ENCODE peak calls at places on chromosomes 13 and 19, in six cellular contexts. A, Y, Z, X, P and N are unnamed samples.

GRCh38 chr19:11964858-11965645 is at the start of gene ZNF763:
- DNase-seq in P (peak), Y (no peak), X (peak), Z (no peak), A (peak), N (peak)

GRCh38 chr19:5680083-5680436 is 256 bp downstream of the MICOS13 start:
- DNase-seq in Y (no peak), P (no peak), X (peak), Z (no peak), A (peak), N (no peak)

GRCh38 chr19:6458695-6459355 is 767 bp downstream of the SLC25A23 start:
- DNase-seq in P (no peak), Y (no peak), X (no peak), A (no peak), Z (no peak), N (no peak)

GRCh38 chr19:10876459-10877240 is 5.3 kb downstream of the CARM1 start:
- DNase-seq in A (no peak), Y (no peak), P (no peak), X (peak), Z (no peak), N (no peak)

GRCh38 chr19:46824887-46825730 is 25.5 kb downstream of the AP2S1 start:
- DNase-seq in P (no peak), X (no peak), Z (no peak), A (no peak), Y (no peak), N (no peak)

GRCh38 chr19:27770095-27770494 is 1442.9 kb downstream of the UQCRFS1 start:
- DNase-seq in Z (no peak), A (no peak), X (no peak), Y (no peak), P (no peak), N (no peak)

GRCh38 chr19:48726573-48726972 is 7.0 kb upstream of the MAMSTR start:
- DNase-seq in A (no peak), P (no peak), Z (no peak), Y (no peak), X (no peak), N (no peak)

GRCh38 chr13:110676511-110677204 is 29.3 kb downstream of the CARS2 start:
- DNase-seq in X (no peak), Y (no peak), A (no peak), Z (no peak), P (no peak), N (no peak)

GRCh38 chr19:18650468-18651001 is 13.7 kb downstream of the KLHL26 start:
- DNase-seq in Y (peak), P (no peak), A (peak), X (no peak), Z (no peak), N (no peak)

GRCh38 chr19:6694147-6694815 is 24.3 kb upstream of the TNFSF14 start:
- DNase-seq in P (no peak), A (no peak), X (no peak), Z (no peak), Y (no peak), N (no peak)

GRCh38 chr19:46970815-46971214 is 48.8 kb upstream of the NPAS1 start:
- DNase-seq in A (no peak), Y (no peak), P (no peak), X (no peak), Z (no peak), N (no peak)

GRCh38 chr13:105655046-105655445 is 880.4 kb downstream of the EFNB2 start:
- DNase-seq in Y (peak), X (no peak), P (peak), Z (peak), A (no peak), N (peak)

GRCh38 chr19:8893419-8893818 is 61.2 kb downstream of the MBD3L1 start:
- DNase-seq in X (no peak), Z (no peak), Y (no peak), A (no peak), P (no peak), N (no peak)

GRCh38 chr13:30615851-30616311 is 1.8 kb upstream of the USPL1 start:
- DNase-seq in A (peak), X (no peak), Z (no peak), Y (no peak), P (peak), N (peak)

GRCh38 chr13:70108276-70108845 is at the start of gene KLHL1:
- DNase-seq in Y (no peak), Z (no peak), X (no peak), P (no peak), A (no peak), N (no peak)

GRCh38 chr19:34256835-34257558 is 2.6 kb downstream of the GARRE1 start:
- DNase-seq in P (no peak), A (no peak), Y (no peak), X (no peak), Z (no peak), N (no peak)

GRCh38 chr13:20546559-20546958 is 20.4 kb upstream of the IFT88 start:
- DNase-seq in A (no peak), X (no peak), Z (no peak), Y (no peak), P (no peak), N (no peak)

GRCh38 chr19:7382694-7383093 is 34.0 kb downstream of the ARHGEF18 start:
- DNase-seq in A (no peak), P (no peak), Y (no peak), X (no peak), Z (no peak), N (no peak)

GRCh38 chr19:49116544-49116943 is 2.4 kb downstream of the LIN7B start:
- DNase-seq in A (peak), X (no peak), P (no peak), Y (no peak), Z (no peak), N (no peak)

GRCh38 chr13:39634956-39635355 is 20.5 kb upstream of the COG6 start:
- DNase-seq in Z (no peak), Y (no peak), X (no peak), P (no peak), A (no peak), N (no peak)

GRCh38 chr13:57631607-57632275 is at the start of gene PCDH17:
- DNase-seq in A (no peak), Z (no peak), X (peak), Y (no peak), P (no peak), N (no peak)

GRCh38 chr13:109141716-109142115 is 512.3 kb downstream of the MYO16 start:
- DNase-seq in P (no peak), A (no peak), Z (no peak), X (no peak), Y (no peak), N (no peak)

GRCh38 chr13:109140777-109141354 is 511.5 kb downstream of the MYO16 start:
- DNase-seq in X (no peak), A (no peak), Z (no peak), Y (no peak), P (no peak), N (no peak)

GRCh38 chr13:109136873-109137272 is 507.5 kb downstream of the MYO16 start:
- DNase-seq in P (no peak), X (no peak), Y (no peak), A (no peak), Z (no peak), N (no peak)

GRCh38 chr13:109139346-109139745 is 509.9 kb downstream of the MYO16 start:
- DNase-seq in Z (no peak), A (no peak), X (no peak), P (no peak), Y (no peak), N (no peak)

DNA sequence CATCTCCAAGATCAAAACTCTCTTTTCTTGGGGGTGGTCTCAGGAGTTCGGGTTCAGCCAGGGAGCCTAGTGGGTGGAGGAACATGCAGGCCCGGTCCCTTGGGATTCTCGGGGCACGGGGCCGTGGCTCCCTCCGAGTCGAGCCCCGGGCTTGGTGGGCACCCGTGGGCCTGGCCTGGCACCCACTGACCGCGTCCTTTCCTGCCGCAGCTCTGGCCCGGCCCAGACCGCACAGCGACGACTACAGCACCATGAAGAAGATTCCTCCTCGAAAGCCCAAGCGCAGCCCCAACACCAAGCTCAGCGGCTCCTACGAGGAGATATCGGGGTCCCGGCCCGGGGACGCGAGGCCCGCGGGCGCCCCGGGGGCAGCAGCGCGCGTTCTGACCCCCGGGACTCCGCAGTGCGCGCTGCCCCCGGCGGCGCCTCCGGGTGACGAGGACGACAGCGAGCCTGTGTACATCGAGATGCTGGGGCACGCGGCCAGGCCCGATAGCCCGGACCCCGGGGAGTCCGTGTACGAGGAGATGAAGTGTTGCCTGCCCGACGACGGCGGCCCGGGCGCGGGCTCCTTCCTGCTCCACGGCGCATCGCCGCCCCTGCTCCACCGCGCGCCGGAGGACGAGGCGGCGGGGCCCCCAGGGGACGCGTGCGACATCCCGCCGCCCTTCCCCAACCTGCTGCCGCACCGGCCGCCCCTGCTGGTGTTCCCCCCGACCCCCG is 510.8 kb downstream of the MYO16 start:
- DNase-seq in Z (no peak), A (no peak), X (no peak), P (no peak), Y (no peak), N (no peak)
- H3K4me3 ChIP-seq in Z (peak), A (no peak), X (peak), P (peak), Y (peak), N (peak)

DNA sequence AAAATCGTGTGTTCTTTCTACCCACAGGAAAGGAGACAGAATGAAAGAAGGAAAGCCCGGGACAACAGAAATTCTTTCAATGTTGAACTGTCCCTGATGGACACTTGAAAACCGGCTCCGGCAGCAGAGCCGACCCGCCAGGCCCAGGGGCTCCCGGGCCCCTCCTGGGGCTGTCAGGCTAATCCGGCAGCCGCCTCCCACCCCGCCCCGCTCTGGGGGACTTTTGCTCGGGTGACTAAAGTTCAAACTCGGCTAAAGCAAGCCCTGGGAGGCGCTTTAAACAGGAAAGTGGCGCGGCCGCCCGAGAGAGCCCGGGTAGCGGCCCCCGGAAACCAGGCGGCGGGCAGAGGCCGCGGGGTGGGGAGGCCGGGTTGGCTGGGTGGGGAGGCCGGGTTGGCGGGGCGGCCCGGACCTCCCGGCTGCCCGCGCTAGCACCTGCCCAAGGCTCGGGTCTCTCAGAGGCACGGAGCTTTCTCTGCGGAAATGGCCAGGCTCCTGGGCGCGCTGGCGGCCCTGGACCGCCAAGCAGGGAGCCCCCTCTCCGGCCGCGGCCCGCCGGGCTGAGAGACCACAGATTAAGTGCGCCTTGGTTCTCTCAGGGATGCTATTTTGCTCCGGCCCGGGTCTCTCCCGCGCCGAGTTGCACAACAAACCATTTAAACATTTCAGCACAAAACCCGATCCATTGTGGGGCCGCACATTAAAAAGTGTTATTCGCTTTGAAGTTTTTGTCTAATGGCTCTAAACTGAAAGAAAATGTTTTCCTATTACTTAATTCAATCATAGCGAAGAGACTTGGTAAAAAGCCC is 2.6 kb upstream of the GSX1 start:
- DNase-seq in X (no peak), Y (no peak), P (no peak), A (no peak), Z (no peak), N (no peak)
- H3K4me3 ChIP-seq in X (peak), Y (no peak), P (no peak), A (peak), Z (no peak), N (no peak)

GRCh38 chr19:57280165-57280912 is at the start of gene ZNF460:
- DNase-seq in P (peak), X (peak), A (peak), Z (peak), Y (peak), N (peak)

GRCh38 chr19:57279418-57280164 is 694 bp upstream of the ZNF460 start:
- DNase-seq in A (peak), P (peak), X (peak), Z (peak), Y (peak), N (peak)

GRCh38 chr19:57280913-57281425 is 684 bp downstream of the ZNF460 start:
- DNase-seq in Z (no peak), Y (no peak), A (no peak), X (no peak), P (no peak), N (no peak)

GRCh38 chr19:57276430-57276829 is 3.9 kb upstream of the ZNF460 start:
- DNase-seq in A (no peak), X (no peak), Z (no peak), Y (no peak), P (no peak), N (no peak)

GRCh38 chr19:57282011-57282636 is 1.8 kb downstream of the ZNF460 start:
- DNase-seq in A (no peak), Y (no peak), X (no peak), Z (no peak), P (peak), N (no peak)
- H3K4me3 ChIP-seq in A (no peak), Y (peak), X (peak), Z (peak), P (no peak), N (no peak)

GRCh38 chr19:2701361-2702169 is 929 bp downstream of the GNG7 start:
- DNase-seq in A (no peak), Z (no peak), X (no peak), P (no peak), Y (no peak), N (no peak)
- H3K4me3 ChIP-seq in A (peak), Z (no peak), X (peak), P (no peak), Y (no peak), N (peak)

DNA sequence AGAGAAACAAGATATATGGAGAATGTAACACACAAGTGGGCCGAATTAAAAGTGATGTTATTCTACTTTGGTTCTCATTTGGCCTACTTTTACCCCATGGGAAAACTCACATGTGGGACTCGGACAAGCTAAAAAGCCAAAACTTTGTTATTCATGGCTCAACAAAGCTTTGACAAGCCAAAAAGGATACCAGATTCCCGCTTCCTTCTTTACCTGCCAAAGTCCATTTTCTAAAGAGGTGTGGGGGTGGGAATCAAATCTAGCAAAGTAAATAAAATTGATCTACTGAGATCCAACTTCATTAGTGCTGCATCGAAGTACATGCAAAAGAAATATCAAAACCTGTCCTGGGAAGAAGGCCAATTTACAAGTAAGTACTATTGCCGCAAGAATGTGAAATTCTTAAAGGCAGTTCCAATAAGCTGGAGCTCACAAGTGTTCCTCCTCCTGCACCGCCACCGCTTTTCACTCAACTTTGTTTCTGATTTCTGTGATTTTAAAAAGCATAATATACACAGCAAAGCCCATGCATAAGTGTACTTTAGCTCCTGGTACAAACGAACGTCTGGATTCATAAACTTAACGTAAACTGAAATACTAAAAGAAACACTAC is 1.1 kb downstream of the LNX2 start:
- DNase-seq in X (no peak), Z (no peak), A (no peak), Y (no peak), P (peak), N (no peak)
- H3K4me3 ChIP-seq in X (peak), Z (peak), A (peak), Y (peak), P (peak), N (peak)

DNA sequence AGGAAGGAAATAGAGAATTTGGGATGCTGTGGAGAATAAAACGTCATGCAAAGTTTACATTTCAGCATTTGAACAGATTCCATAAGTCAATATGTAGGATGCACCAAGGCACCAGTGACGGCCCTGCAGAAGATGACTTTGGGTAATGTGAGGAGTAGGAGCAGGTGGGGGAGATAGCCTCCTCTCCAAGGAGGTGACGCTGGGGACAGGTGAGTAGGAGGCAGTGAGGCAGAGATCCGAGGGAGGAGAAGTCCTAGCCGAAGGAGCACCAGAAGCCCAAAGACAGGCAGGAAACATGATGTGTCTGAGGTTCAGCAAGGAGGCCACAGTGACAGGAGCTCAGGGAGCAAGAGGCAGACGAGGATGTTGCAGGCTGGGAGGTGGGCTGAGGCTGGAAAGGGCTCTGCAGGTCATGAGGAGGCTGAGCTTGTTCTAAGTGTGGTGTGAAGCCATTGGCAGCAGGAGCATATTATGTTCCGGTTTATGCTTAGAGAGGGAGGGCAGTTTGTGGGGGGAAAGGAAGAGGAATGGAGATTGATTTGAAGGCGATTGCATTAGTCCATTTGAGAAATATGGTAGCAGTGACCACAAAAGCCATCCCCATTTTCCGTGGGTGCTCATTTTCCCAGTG is 55.7 kb upstream of the C1QTNF9 start:
- DNase-seq in Z (no peak), Y (no peak), A (no peak), P (no peak), X (no peak), N (no peak)
- H3K4me3 ChIP-seq in Z (no peak), Y (no peak), A (no peak), P (no peak), X (no peak), N (no peak)

DNA sequence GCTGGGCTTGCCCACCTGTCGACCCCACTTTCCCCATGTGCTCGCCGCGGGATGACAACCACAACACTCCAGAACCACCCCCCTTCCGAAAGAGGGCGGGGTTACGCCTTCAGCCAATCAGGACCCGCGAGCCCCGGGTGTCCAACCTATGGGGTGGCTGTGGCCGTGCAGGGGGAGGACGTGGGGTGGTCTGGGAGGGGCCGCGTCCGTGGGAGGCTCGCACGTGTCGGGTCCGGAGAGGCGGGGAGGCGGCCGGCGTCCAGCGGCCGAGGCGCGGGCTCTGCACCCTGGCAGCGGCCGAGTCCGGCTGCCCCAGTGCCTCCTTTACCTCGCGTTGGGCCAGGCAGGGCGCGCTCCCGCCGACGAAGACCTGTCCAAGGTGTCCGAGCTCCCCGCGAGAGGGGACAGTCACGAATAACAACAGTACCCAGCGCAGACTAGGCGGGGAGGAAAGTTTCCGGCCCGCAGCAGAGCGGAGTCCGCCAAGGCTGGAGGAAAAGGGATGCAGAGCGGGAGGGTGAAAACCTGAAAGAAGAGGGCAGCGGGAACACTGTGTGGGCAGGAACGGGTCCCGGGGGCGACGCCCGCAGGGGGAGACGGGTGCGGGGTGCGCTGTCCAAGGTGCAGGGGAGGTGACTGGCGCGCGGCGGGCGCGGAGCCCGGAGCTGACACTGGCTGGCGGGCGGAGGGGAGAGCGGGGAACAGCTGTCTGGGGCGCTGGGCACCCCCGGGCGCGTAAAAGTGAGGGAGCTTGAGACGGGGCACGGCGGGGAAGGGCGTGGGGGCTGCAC is 896 bp downstream of the ENOX1 start:
- DNase-seq in X (peak), Y (peak), P (peak), Z (no peak), A (peak), N (no peak)
- H3K4me3 ChIP-seq in X (peak), Y (peak), P (peak), Z (peak), A (peak), N (peak)

GRCh38 chr13:28528388-28528787 is 33.5 kb upstream of the FLT1 start:
- DNase-seq in X (no peak), Y (no peak), A (no peak), Z (no peak), P (no peak), N (no peak)

GRCh38 chr13:28528848-28529247 is 33.9 kb upstream of the FLT1 start:
- DNase-seq in X (no peak), Y (no peak), P (no peak), A (no peak), Z (no peak), N (no peak)

GRCh38 chr13:28529836-28530235 is 34.9 kb upstream of the FLT1 start:
- DNase-seq in P (no peak), A (no peak), Z (no peak), X (no peak), Y (no peak), N (no peak)

GRCh38 chr13:28526876-28527275 is 31.9 kb upstream of the FLT1 start:
- DNase-seq in Z (no peak), A (no peak), P (no peak), X (no peak), Y (no peak), N (no peak)

GRCh38 chr13:28527629-28528028 is 32.7 kb upstream of the FLT1 start:
- DNase-seq in X (no peak), P (no peak), Y (no peak), Z (no peak), A (no peak), N (no peak)
- H3K4me3 ChIP-seq in X (no peak), P (no peak), Y (no peak), Z (no peak), A (no peak), N (no peak)